ENCODE peak calls at places on chromosomes 5 and 9, in five cellular contexts. Z is foreskin fibroblast, G is spleen, D is cardiac muscle cell, F is esophagus squamous epithelium. A is an unnamed sample.
A peak's percentile ranks its signal among the peaks of the same experiment; 100 is the strongest.

GRCh38 chr5:16888694-16889124 is 47.4 kb downstream of the MYO10 start:
- DNase-seq in F (no peak), G (no peak), Z (peak; percentile 62), D (peak; percentile 72), A (no peak)

GRCh38 chr5:170315154-170315553 is 17.6 kb upstream of the LCP2 start:
- DNase-seq in F (no peak), G (no peak), D (peak; percentile 74), Z (no peak), A (peak; percentile 92)

GRCh38 chr5:71684309-71684708 is 34.8 kb upstream of the CARTPT start:
- DNase-seq in F (no peak), G (no peak), D (no peak), Z (no peak), A (no peak)

GRCh38 chr9:83204047-83204446 is 141.1 kb upstream of the RASEF start:
- DNase-seq in Z (peak; percentile 14), F (no peak), D (no peak), G (no peak), A (no peak)

GRCh38 chr9:127159949-127160610 is 37.6 kb upstream of the ANGPTL2 start:
- DNase-seq in Z (no peak), D (no peak), F (no peak), G (no peak), A (no peak)

GRCh38 chr9:86408121-86408520 is 53.9 kb upstream of the TUT7 start:
- DNase-seq in G (no peak), Z (peak; percentile 75), F (no peak), D (peak; percentile 14), A (no peak)

GRCh38 chr5:142472306-142472951 is 147.6 kb upstream of the SPRY4 start:
- DNase-seq in Z (peak; percentile 89), D (peak; percentile 77), F (no peak), G (no peak), A (no peak)

GRCh38 chr9:70525553-70525952 is 111.1 kb upstream of the KLF9 start:
- DNase-seq in G (no peak), D (peak; percentile 85), Z (peak; percentile 70), F (no peak), A (no peak)

GRCh38 chr5:54175-54730 is 37.7 kb upstream of the PLEKHG4B start:
- DNase-seq in D (no peak), Z (no peak), F (no peak), G (no peak), A (no peak)

GRCh38 chr9:125361837-125362531 is 100.4 kb downstream of the GAPVD1 start:
- DNase-seq in Z (peak; percentile 41), D (peak; percentile 44), F (no peak), G (no peak), A (no peak)

GRCh38 chr5:1297243-1297642 is 2.4 kb upstream of the TERT start:
- DNase-seq in F (no peak), G (no peak), D (no peak), Z (no peak), A (no peak)

GRCh38 chr9:35603506-35603985 is 1.5 kb upstream of the TESK1 start:
- DNase-seq in D (peak; percentile 93), G (peak; percentile 82), Z (peak; percentile 92), F (no peak), A (peak; percentile 91)

GRCh38 chr5:179265529-179266290 is 79.6 kb downstream of the ADAMTS2 start:
- DNase-seq in Z (peak; percentile 100), G (peak; percentile 78), F (no peak), D (peak; percentile 100), A (peak; percentile 97)

GRCh38 chr5:128284236-128284635 is 200.7 kb downstream of the SLC12A2 start:
- DNase-seq in G (no peak), F (no peak), Z (no peak), D (no peak), A (no peak)

GRCh38 chr9:105500108-105500766 is 52.4 kb downstream of the FSD1L start:
- DNase-seq in Z (no peak), D (peak; percentile 39), G (no peak), F (no peak), A (no peak)

GRCh38 chr5:2187687-2188086 is 305.0 kb upstream of the IRX4 start:
- DNase-seq in G (peak; percentile 55), Z (no peak), F (no peak), D (no peak), A (peak; percentile 40)

GRCh38 chr5:179243333-179243732 is 101.9 kb downstream of the ADAMTS2 start:
- DNase-seq in D (peak; percentile 81), Z (peak; percentile 83), G (no peak), F (no peak), A (no peak)

GRCh38 chr9:4371108-4371507 is 71.2 kb upstream of the GLIS3 start:
- DNase-seq in D (peak; percentile 80), F (no peak), G (no peak), Z (peak; percentile 95), A (no peak)

GRCh38 chr5:41843456-41844112 is 26.6 kb downstream of the OXCT1 start:
- DNase-seq in D (peak; percentile 84), G (no peak), F (no peak), Z (peak; percentile 75), A (no peak)

GRCh38 chr9:4301971-4302427 is 2.1 kb upstream of the GLIS3 start:
- DNase-seq in F (no peak), G (no peak), D (peak; percentile 95), Z (peak; percentile 96), A (peak; percentile 82)

GRCh38 chr9:133103183-133103986 is 17.7 kb downstream of the RALGDS start:
- DNase-seq in G (peak; percentile 92), Z (peak; percentile 69), F (no peak), D (peak; percentile 44), A (no peak)

GRCh38 chr9:106885451-106885850 is 22.5 kb downstream of the ZNF462 start:
- DNase-seq in G (no peak), D (peak; percentile 62), Z (peak; percentile 95), F (no peak), A (no peak)

GRCh38 chr5:144276034-144276822 is 105.6 kb downstream of the KCTD16 start:
- DNase-seq in D (no peak), G (no peak), Z (peak; percentile 11), F (no peak), A (no peak)

GRCh38 chr5:36607838-36608783 is 1.7 kb downstream of the SLC1A3 start:
- DNase-seq in G (no peak), Z (peak; percentile 71), D (peak; percentile 67), F (no peak), A (no peak)

GRCh38 chr5:78845487-78845886 is 139.6 kb downstream of the ARSB start:
- DNase-seq in F (no peak), D (no peak), G (no peak), Z (no peak), A (no peak)
- H3K4me3 ChIP-seq in F (no peak overlapping the region), D (no peak overlapping the region), G (no peak overlapping the region), Z (no peak overlapping the region), A (no peak overlapping the region)

GRCh38 chr5:54742417-54742889 is 224.9 kb downstream of the SNX18 start:
- DNase-seq in G (no peak), D (peak; percentile 69), Z (peak; percentile 68), F (no peak), A (no peak)
- TF ChIP-seq CTCF in G (no peak), D (peak; percentile 41), Z (peak; percentile 21), F (no peak), A (no peak)

GRCh38 chr9:89661956-89662717 is 57.3 kb downstream of the GADD45G start:
- DNase-seq in Z (peak; percentile 67), G (peak; percentile 89), D (peak; percentile 98), F (no peak), A (peak; percentile 99)
- H3K4me3 ChIP-seq in Z (peak overlapping the region; percentile 40), G (peak overlapping the region; percentile 18), D (no peak overlapping the region), F (no peak overlapping the region), A (peak overlapping the region; percentile 26)

DNA sequence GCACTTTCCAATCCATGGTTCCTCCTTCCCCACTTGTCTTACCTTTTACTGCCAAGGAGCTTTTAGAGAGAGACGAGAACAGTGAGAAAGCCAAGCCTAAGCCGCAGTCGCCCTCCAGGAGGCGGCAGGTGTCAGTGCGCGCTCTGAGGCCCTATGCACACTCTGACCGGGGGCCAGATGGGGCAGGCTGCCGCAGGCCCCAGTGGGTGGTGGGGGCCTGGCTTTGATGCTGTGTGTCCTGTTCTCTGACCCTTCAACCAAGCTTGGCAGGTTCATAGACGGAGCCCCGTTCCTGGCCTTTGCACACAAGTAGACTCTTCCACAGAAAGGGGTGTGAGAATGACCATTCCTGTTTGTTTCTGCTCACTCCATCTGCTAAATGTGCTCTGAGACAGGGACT is 77.3 kb downstream of the WNK2 start:
- DNase-seq in Z (no peak), G (peak; percentile 60), D (no peak), F (no peak), A (peak; percentile 36)
- TF ChIP-seq CTCF in Z (no peak), G (no peak), D (no peak), F (no peak), A (no peak)

GRCh38 chr9:129353697-129354336 is 175.8 kb upstream of the IER5L start:
- DNase-seq in D (no peak), Z (peak; percentile 44), F (no peak), G (no peak), A (no peak)

GRCh38 chr9:129352157-129352870 is 174.3 kb upstream of the IER5L start:
- DNase-seq in F (no peak), G (no peak), D (peak; percentile 43), Z (peak; percentile 41), A (no peak)

GRCh38 chr9:129350143-129350935 is 172.3 kb upstream of the IER5L start:
- DNase-seq in F (no peak), Z (no peak), G (no peak), D (no peak), A (no peak)

GRCh38 chr9:129351058-129351641 is 173.1 kb upstream of the IER5L start:
- DNase-seq in G (no peak), D (peak; percentile 29), F (no peak), Z (peak; percentile 35), A (no peak)

GRCh38 chr9:129351642-129352151 is 173.6 kb upstream of the IER5L start:
- DNase-seq in F (no peak), D (peak; percentile 44), G (no peak), Z (peak; percentile 25), A (no peak)
- H3K4me3 ChIP-seq in F (peak overlapping the region; percentile 19), D (peak overlapping the region; percentile 22), G (peak overlapping the region; percentile 33), Z (peak overlapping the region; percentile 52), A (peak overlapping the region; percentile 52)

A was measured in right atrium auricular region.